ENCODE peak calls at places on chromosomes 4 and X, in four cellular contexts. F is heart right ventricle, G is right cardiac atrium, L is Peyer's patch. O is an unnamed sample.

GRCh38 chrX:30533261-30533660 is 44.3 kb downstream of the TASL start:
- DNase-seq in G (no peak), F (no peak), L (no peak), O (peak)

GRCh38 chrX:132463411-132463810 is 25.4 kb downstream of the MBNL3 start:
- DNase-seq in G (no peak), F (no peak), L (peak), O (no peak)

GRCh38 chr4:1177274-1178141 is 5.1 kb upstream of the SPON2 start:
- DNase-seq in L (no peak), F (peak), G (peak), O (no peak)

GRCh38 chr4:88104902-88105610 is 53.4 kb downstream of the ABCG2 start:
- DNase-seq in F (no peak), L (no peak), G (no peak), O (peak)

GRCh38 chr4:176323511-176324160 is 3.9 kb downstream of the SPCS3 start:
- DNase-seq in G (no peak), L (no peak), F (no peak), O (no peak)

GRCh38 chrX:16484338-16484737 is 165.6 kb upstream of the S100G start:
- DNase-seq in L (no peak), G (no peak), F (no peak), O (peak)

GRCh38 chr4:87853108-87853507 is 20.3 kb downstream of the MEPE start:
- DNase-seq in G (no peak), F (no peak), L (no peak), O (no peak)

GRCh38 chr4:85952518-85952917 is 407.3 kb downstream of the MAPK10 start:
- DNase-seq in L (no peak), G (no peak), F (no peak), O (no peak)

GRCh38 chrX:24137192-24137591 is 12.3 kb upstream of the ZFX start:
- DNase-seq in L (no peak), G (no peak), F (no peak), O (no peak)

GRCh38 chr4:145937990-145938611 is 522 bp downstream of the ZNF827 start:
- DNase-seq in G (no peak), L (peak), F (peak), O (no peak)

GRCh38 chr4:52982246-52982950 is 120.3 kb downstream of the RASL11B start:
- DNase-seq in G (no peak), L (no peak), F (no peak), O (no peak)

GRCh38 chr4:78778530-78778929 is 2.4 kb downstream of the BMP2K start:
- DNase-seq in L (no peak), F (no peak), G (no peak), O (no peak)
- H3K4me3 ChIP-seq in L (peak), F (peak), G (peak), O (no peak)

GRCh38 chr4:16224669-16225068 is 1.6 kb downstream of the TAPT1 start:
- DNase-seq in F (no peak), G (no peak), L (no peak), O (no peak)

GRCh38 chr4:16225681-16225995 is 633 bp downstream of the TAPT1 start:
- DNase-seq in G (no peak), L (no peak), F (no peak), O (no peak)

GRCh38 chr4:16224264-16224663 is 2.0 kb downstream of the TAPT1 start:
- DNase-seq in L (no peak), G (no peak), F (no peak), O (no peak)

GRCh38 chr4:16225996-16226815 is at the start of gene TAPT1:
- DNase-seq in F (peak), L (peak), G (peak), O (no peak)

DNA sequence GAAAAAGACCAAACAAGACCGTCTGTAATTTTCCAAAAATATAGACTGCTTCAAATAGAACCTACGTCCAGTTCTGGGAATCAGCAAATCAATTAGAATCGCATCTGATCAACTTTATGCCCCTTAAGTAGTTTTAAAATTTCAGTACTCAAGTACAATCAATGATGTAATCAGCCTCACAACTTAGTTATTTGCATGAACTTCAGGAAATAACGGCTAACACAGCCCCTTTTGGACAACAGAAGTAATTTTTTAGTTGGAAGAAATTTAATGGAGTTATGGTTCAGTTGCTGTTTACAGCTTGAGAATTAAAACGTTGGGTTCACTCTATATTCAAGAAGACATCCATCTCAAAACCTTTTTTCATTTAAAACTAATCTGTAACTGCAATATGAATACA is 1.1 kb downstream of the TAPT1 start:
- DNase-seq in L (no peak), F (no peak), G (no peak), O (no peak)
- H3K4me3 ChIP-seq in L (peak), F (peak), G (peak), O (peak)

DNA sequence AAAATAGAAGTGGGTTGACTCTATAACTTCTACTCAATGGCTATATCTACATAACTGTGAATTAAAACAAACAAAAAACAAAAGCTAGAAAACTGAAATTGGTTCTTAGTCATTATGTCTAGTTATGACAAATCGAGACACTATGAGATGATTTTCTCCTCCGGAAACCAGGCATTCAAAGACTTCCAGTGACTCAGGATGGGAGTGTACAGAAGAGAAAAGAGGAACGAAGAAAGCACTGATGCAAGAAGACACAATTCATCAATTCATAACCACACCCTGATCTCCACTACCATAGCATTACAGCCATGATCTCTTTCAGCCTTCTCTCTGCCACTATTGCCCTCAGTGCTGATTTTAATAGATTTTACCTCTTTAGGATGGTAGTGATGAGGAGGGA is 253.6 kb downstream of the CBLL2 start:
- DNase-seq in G (no peak), L (no peak), F (no peak), O (peak)
- H3K4me3 ChIP-seq in G (no peak), L (no peak), F (no peak), O (no peak)

GRCh38 chr4:3766207-3766790 is at the start of gene ADRA2C:
- DNase-seq in L (no peak), G (peak), F (peak), O (no peak)
- H3K4me3 ChIP-seq in L (peak), G (peak), F (peak), O (peak)

DNA sequence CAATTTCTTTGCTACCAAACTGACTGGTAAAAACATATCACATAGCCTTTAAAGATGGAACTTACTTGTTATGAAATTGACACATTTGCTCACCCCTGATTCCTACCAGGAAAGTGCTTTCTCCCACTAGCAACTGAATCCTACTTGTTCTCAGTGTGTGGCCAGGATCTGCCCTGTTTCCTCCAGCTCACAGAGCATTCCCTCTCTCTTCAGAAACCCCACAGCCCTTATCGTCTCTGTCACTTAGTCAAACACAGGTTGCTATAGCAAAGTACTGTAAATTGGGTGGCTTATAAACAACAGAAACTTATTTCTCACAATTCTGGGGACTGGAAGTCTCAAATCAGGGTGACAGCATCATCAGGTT is 265.2 kb upstream of the BOD1L1 start:
- DNase-seq in G (no peak), L (no peak), F (no peak), O (no peak)
- H3K4me3 ChIP-seq in G (no peak), L (no peak), F (no peak), O (peak)

GRCh38 chr4:20252656-20253271 is 1.1 kb downstream of the SLIT2 start:
- DNase-seq in L (no peak), F (peak), G (peak), O (no peak)
- H3K4me3 ChIP-seq in L (peak), F (peak), G (peak), O (peak)